ENCODE peak calls at places on chromosomes 4 and X, in eight cellular contexts. F is left lung; J is stimulated activated CD4-positive, alpha-beta T cell treated with anti-CD3 and anti-CD28 coated beads, Interleukin-2, amount 100 ng/mL, for 24 hours; X is NCI-H1105 treated with DMSO at 0.1 percent for 48 hours; Z is fibroblast of mammary gland; E is fibroblast of the aortic adventitia; U is stimulated activated CD8-positive, alpha-beta memory T cell treated with anti-CD3 and anti-CD28 coated beads, Interleukin-2, amount 100 ng/mL, for 48 hours; T is left kidney. B is an unnamed sample.

GRCh38 chrX:118216086-118216485 is 99.5 kb upstream of the KLHL13 start:
- DNase-seq in F (no peak), U (no peak), E (no peak), T (peak), X (peak), J (no peak), Z (no peak), B (no peak)

GRCh38 chr4:85681194-85681803 is 206.3 kb downstream of the ARHGAP24 start:
- DNase-seq in U (no peak), F (peak), T (no peak), E (peak), J (no peak), Z (peak), X (no peak), B (peak)

GRCh38 chr4:92047209-92047877 is 256.4 kb upstream of the GRID2 start:
- DNase-seq in J (no peak), X (no peak), E (peak), F (no peak), Z (no peak), T (peak), U (no peak), B (no peak)

GRCh38 chrX:50430917-50431316 is 39.7 kb downstream of the DGKK start:
- DNase-seq in X (no peak), F (no peak), J (no peak), U (no peak), T (peak), E (no peak), Z (peak), B (no peak)

GRCh38 chrX:110448459-110448858 is 89.8 kb downstream of the RTL9 start:
- DNase-seq in Z (no peak), J (no peak), T (peak), E (no peak), U (no peak), X (no peak), F (no peak), B (no peak)

GRCh38 chrX:21764043-21764442 is 6.1 kb upstream of the SMPX start:
- DNase-seq in Z (no peak), X (no peak), T (no peak), J (no peak), E (no peak), U (no peak), F (no peak), B (no peak)

GRCh38 chrX:109880629-109881028 is 122.3 kb upstream of the TMEM164 start:
- DNase-seq in T (no peak), F (peak), X (no peak), E (no peak), U (no peak), Z (no peak), J (no peak), B (no peak)

GRCh38 chr4:7017446-7018048 is 25.6 kb upstream of the TADA2B start:
- DNase-seq in T (no peak), Z (no peak), U (no peak), F (no peak), J (no peak), E (no peak), X (no peak), B (no peak)

GRCh38 chr4:41209901-41210300 is 4.4 kb downstream of the APBB2 start:
- DNase-seq in J (no peak), F (no peak), X (no peak), E (no peak), U (no peak), T (no peak), Z (no peak), B (no peak)

GRCh38 chrX:15834827-15835595 is 19.6 kb downstream of the AP1S2 start:
- DNase-seq in U (no peak), J (no peak), X (no peak), Z (no peak), F (no peak), T (no peak), E (no peak), B (no peak)

GRCh38 chr4:103008875-103009729 is 10.4 kb downstream of the SLC9B1 start:
- DNase-seq in E (peak), X (peak), Z (peak), T (peak), F (no peak), J (no peak), U (no peak), B (no peak)

GRCh38 chr4:113919611-113920010 is 59.8 kb downstream of the ARSJ start:
- DNase-seq in E (peak), F (no peak), T (no peak), X (no peak), Z (peak), U (no peak), J (no peak), B (no peak)

GRCh38 chr4:77073106-77073858 is 2.5 kb downstream of the CCNI start:
- DNase-seq in J (no peak), E (peak), X (no peak), U (no peak), T (no peak), F (no peak), Z (peak), B (no peak)

GRCh38 chr4:106551724-106552123 is 183.1 kb upstream of the GIMD1 start:
- DNase-seq in Z (no peak), T (no peak), U (no peak), E (no peak), J (no peak), F (no peak), X (no peak), B (no peak)

GRCh38 chr4:100257567-100257966 is 67.3 kb upstream of the DDIT4L start:
- DNase-seq in Z (no peak), J (no peak), X (no peak), U (no peak), E (no peak), T (no peak), F (no peak), B (no peak)

GRCh38 chr4:119209586-119209985 is 2.9 kb upstream of the USP53 start:
- DNase-seq in E (no peak), X (no peak), Z (peak), T (no peak), J (no peak), F (no peak), U (no peak), B (no peak)

GRCh38 chr4:39255266-39255665 is 72.9 kb downstream of the WDR19 start:
- DNase-seq in U (no peak), E (peak), J (no peak), F (no peak), T (no peak), X (no peak), Z (peak), B (no peak)

GRCh38 chrX:108945883-108946523 is 209.6 kb upstream of the IRS4 start:
- DNase-seq in X (no peak), Z (no peak), T (no peak), E (no peak), J (no peak), U (no peak), F (no peak), B (no peak)

GRCh38 chr4:147247577-147247976 is 233.3 kb upstream of the EDNRA start:
- DNase-seq in U (no peak), Z (no peak), T (no peak), F (no peak), X (no peak), E (peak), J (no peak), B (no peak)

GRCh38 chr4:48575964-48576363 is 85.9 kb downstream of the ZAR1 start:
- DNase-seq in X (no peak), F (no peak), U (no peak), Z (peak), T (no peak), J (no peak), E (peak), B (no peak)

GRCh38 chr4:24595662-24596061 is 11.3 kb upstream of the DHX15 start:
- DNase-seq in J (no peak), Z (no peak), T (no peak), E (no peak), F (no peak), U (no peak), X (no peak), B (no peak)

GRCh38 chr4:64465263-64465662 is 56.0 kb upstream of the TECRL start:
- DNase-seq in Z (no peak), J (no peak), E (no peak), X (no peak), U (no peak), F (no peak), T (peak), B (no peak)

GRCh38 chrX:151370906-151371305 is 26.1 kb upstream of the VMA21 start:
- DNase-seq in F (no peak), J (no peak), X (no peak), Z (no peak), E (no peak), U (no peak), T (peak), B (no peak)

GRCh38 chr4:153176938-153177337 is 27.3 kb upstream of the TRIM2 start:
- DNase-seq in F (no peak), T (no peak), X (no peak), E (no peak), U (no peak), Z (no peak), J (no peak), B (no peak)

GRCh38 chr4:153036931-153037330 is 100.8 kb downstream of the FHDC1 start:
- DNase-seq in Z (peak), E (no peak), T (no peak), U (no peak), F (no peak), J (no peak), X (no peak), B (no peak)

GRCh38 chrX:119410027-119410819 is 11.1 kb downstream of the SLC25A43 start:
- DNase-seq in T (no peak), U (no peak), F (peak), Z (peak), X (no peak), E (peak), J (no peak), B (peak)

GRCh38 chr4:8356856-8357255 is 83.7 kb downstream of the ACOX3 start:
- DNase-seq in J (no peak), F (peak), E (no peak), X (no peak), Z (no peak), T (no peak), U (no peak), B (peak)

GRCh38 chr4:26273308-26273980 is 47.4 kb upstream of the RBPJ start:
- DNase-seq in J (no peak), T (no peak), Z (no peak), E (no peak), F (peak), X (no peak), U (no peak), B (no peak)

GRCh38 chr4:8891646-8892555 is 20.3 kb upstream of the HMX1 start:
- DNase-seq in Z (no peak), J (no peak), U (no peak), T (peak), F (no peak), E (no peak), X (no peak), B (no peak)

GRCh38 chr4:184802203-184803015 is 23.4 kb downstream of the ACSL1 start:
- DNase-seq in T (peak), U (no peak), F (no peak), Z (peak), X (no peak), J (no peak), E (peak), B (no peak)

GRCh38 chrX:15170927-15171326 is 99.0 kb downstream of the ASB9 start:
- DNase-seq in Z (no peak), J (no peak), X (no peak), U (no peak), F (no peak), T (no peak), E (no peak), B (no peak)

GRCh38 chr4:1204828-1205591 is 32.6 kb upstream of the SPON2 start:
- DNase-seq in U (no peak), F (peak), J (no peak), X (no peak), E (no peak), Z (no peak), T (no peak), B (peak)

GRCh38 chrX:115968436-115969252 is 201.9 kb upstream of the AGTR2 start:
- DNase-seq in Z (peak), F (no peak), X (peak), J (no peak), T (peak), U (no peak), E (peak), B (no peak)

GRCh38 chrX:24081661-24082154 is 27.0 kb downstream of the EIF2S3 start:
- DNase-seq in J (peak), Z (peak), T (peak), X (peak), E (peak), U (peak), F (peak), B (peak)

GRCh38 chrX:70087857-70088256 is 25.6 kb downstream of the OTUD6A start:
- DNase-seq in J (no peak), E (peak), U (no peak), T (peak), Z (peak), F (no peak), X (peak), B (no peak)

GRCh38 chr4:129138762-129139496 is 43.0 kb downstream of the C4orf33 start:
- DNase-seq in F (no peak), T (peak), J (no peak), Z (no peak), U (no peak), X (no peak), E (no peak), B (no peak)

GRCh38 chrX:69615323-69615722 is 590 bp upstream of the EDA start:
- DNase-seq in T (no peak), E (no peak), Z (no peak), J (no peak), X (no peak), U (no peak), F (no peak), B (no peak)

GRCh38 chr4:54017974-54018373 is 46.4 kb downstream of the CHIC2 start:
- DNase-seq in X (no peak), E (no peak), T (no peak), U (no peak), Z (no peak), F (no peak), J (no peak), B (no peak)

GRCh38 chrX:23403849-23404248 is 69.2 kb downstream of the PTCHD1 start:
- DNase-seq in U (no peak), E (no peak), Z (no peak), T (no peak), J (no peak), F (no peak), X (no peak), B (no peak)

B was measured in sciatic nerve.